ENCODE peak calls at places on chromosomes 3 and 15, in seven cellular contexts. One of them, this sample, is unnamed. For H3K27me3, the result is how much of the 10 kb centered on the place peaks cover.

GRCh38 chr3:156425651-156426050 is 129.3 kb downstream of the SSR3 start:
- DNase-seq in brain microvascular endothelial cell: no peak
- DNase-seq in stomach: no peak
- DNase-seq in kidney epithelial cell: no peak
- DNase-seq in transverse colon: no peak
- DNase-seq in DND-41: no peak
- DNase-seq in astrocyte: no peak
- DNase-seq in this sample: no peak

GRCh38 chr3:195908439-195909293 is at the start of gene TNK2:
- DNase-seq in brain microvascular endothelial cell: no peak
- DNase-seq in stomach: peak
- DNase-seq in kidney epithelial cell: no peak
- DNase-seq in transverse colon: peak
- DNase-seq in DND-41: peak
- DNase-seq in astrocyte: no peak
- DNase-seq in this sample: no peak

GRCh38 chr3:45964139-45964538 is 20.9 kb downstream of the CXCR6 start:
- DNase-seq in brain microvascular endothelial cell: no peak
- DNase-seq in stomach: no peak
- DNase-seq in kidney epithelial cell: no peak
- DNase-seq in transverse colon: no peak
- DNase-seq in DND-41: no peak
- DNase-seq in astrocyte: no peak
- DNase-seq in this sample: no peak

GRCh38 chr15:96369825-96370621 is 39.5 kb downstream of the NR2F2 start:
- DNase-seq in brain microvascular endothelial cell: no peak
- DNase-seq in stomach: no peak
- DNase-seq in kidney epithelial cell: no peak
- DNase-seq in transverse colon: no peak
- DNase-seq in DND-41: no peak
- DNase-seq in astrocyte: no peak
- DNase-seq in this sample: no peak

GRCh38 chr3:16950845-16951244 is 66.1 kb downstream of the PLCL2 start:
- DNase-seq in brain microvascular endothelial cell: no peak
- DNase-seq in stomach: no peak
- DNase-seq in kidney epithelial cell: no peak
- DNase-seq in transverse colon: no peak
- DNase-seq in DND-41: no peak
- DNase-seq in astrocyte: no peak
- DNase-seq in this sample: no peak

GRCh38 chr3:193342551-193342950 is 36.0 kb downstream of the ATP13A5 start:
- DNase-seq in brain microvascular endothelial cell: no peak
- DNase-seq in stomach: no peak
- DNase-seq in kidney epithelial cell: no peak
- DNase-seq in transverse colon: no peak
- DNase-seq in DND-41: no peak
- DNase-seq in astrocyte: peak
- DNase-seq in this sample: no peak

GRCh38 chr3:191220908-191221307 is 21.9 kb downstream of the OSTN start:
- DNase-seq in brain microvascular endothelial cell: no peak
- DNase-seq in stomach: no peak
- DNase-seq in kidney epithelial cell: no peak
- DNase-seq in transverse colon: no peak
- DNase-seq in DND-41: no peak
- DNase-seq in astrocyte: no peak
- DNase-seq in this sample: peak

GRCh38 chr3:29683306-29683993 is 402.6 kb downstream of the RBMS3 start:
- DNase-seq in brain microvascular endothelial cell: peak
- DNase-seq in stomach: no peak
- DNase-seq in kidney epithelial cell: no peak
- DNase-seq in transverse colon: no peak
- DNase-seq in DND-41: no peak
- DNase-seq in astrocyte: peak
- DNase-seq in this sample: peak

GRCh38 chr3:177335728-177336127 is 138.4 kb upstream of the TBL1XR1 start:
- DNase-seq in brain microvascular endothelial cell: peak
- DNase-seq in stomach: no peak
- DNase-seq in kidney epithelial cell: no peak
- DNase-seq in transverse colon: no peak
- DNase-seq in DND-41: no peak
- DNase-seq in astrocyte: peak
- DNase-seq in this sample: no peak

GRCh38 chr3:95197661-95198060 is 1134.8 kb downstream of the NSUN3 start:
- DNase-seq in brain microvascular endothelial cell: no peak
- DNase-seq in stomach: no peak
- DNase-seq in kidney epithelial cell: no peak
- DNase-seq in transverse colon: no peak
- DNase-seq in DND-41: no peak
- DNase-seq in astrocyte: no peak
- DNase-seq in this sample: no peak

GRCh38 chr3:36740822-36741221 is 23.5 kb downstream of the DCLK3 start:
- DNase-seq in brain microvascular endothelial cell: no peak
- DNase-seq in stomach: no peak
- DNase-seq in kidney epithelial cell: no peak
- DNase-seq in transverse colon: no peak
- DNase-seq in DND-41: peak
- DNase-seq in astrocyte: no peak
- DNase-seq in this sample: no peak

GRCh38 chr3:42308651-42309050 is 42.7 kb upstream of the CCK start:
- DNase-seq in brain microvascular endothelial cell: no peak
- DNase-seq in stomach: no peak
- DNase-seq in kidney epithelial cell: no peak
- DNase-seq in transverse colon: no peak
- DNase-seq in DND-41: no peak
- DNase-seq in astrocyte: no peak
- DNase-seq in this sample: peak

GRCh38 chr3:23079976-23080375 is 123.2 kb upstream of the UBE2E2 start:
- DNase-seq in brain microvascular endothelial cell: no peak
- DNase-seq in stomach: no peak
- DNase-seq in kidney epithelial cell: no peak
- DNase-seq in transverse colon: peak
- DNase-seq in DND-41: no peak
- DNase-seq in astrocyte: peak
- DNase-seq in this sample: peak

GRCh38 chr3:60636846-60637245 is 614.4 kb downstream of the FHIT start:
- DNase-seq in brain microvascular endothelial cell: peak
- DNase-seq in stomach: no peak
- DNase-seq in kidney epithelial cell: peak
- DNase-seq in transverse colon: no peak
- DNase-seq in DND-41: no peak
- DNase-seq in astrocyte: peak
- DNase-seq in this sample: peak

GRCh38 chr3:6921041-6921440 is 60.1 kb downstream of the GRM7 start:
- DNase-seq in brain microvascular endothelial cell: no peak
- DNase-seq in stomach: peak
- DNase-seq in kidney epithelial cell: no peak
- DNase-seq in transverse colon: no peak
- DNase-seq in DND-41: no peak
- DNase-seq in astrocyte: peak
- DNase-seq in this sample: no peak

GRCh38 chr3:116614795-116615362 is 94.7 kb upstream of the TUSC7 start:
- DNase-seq in brain microvascular endothelial cell: no peak
- DNase-seq in stomach: no peak
- DNase-seq in kidney epithelial cell: no peak
- DNase-seq in transverse colon: no peak
- DNase-seq in DND-41: no peak
- DNase-seq in astrocyte: peak
- DNase-seq in this sample: peak
- TF ChIP-seq CTCF in brain microvascular endothelial cell: peak
- TF ChIP-seq CTCF in stomach: no peak
- TF ChIP-seq CTCF in kidney epithelial cell: peak
- TF ChIP-seq CTCF in transverse colon: no peak
- TF ChIP-seq CTCF in DND-41: peak
- TF ChIP-seq CTCF in astrocyte: peak
- TF ChIP-seq CTCF in this sample: peak

DNA sequence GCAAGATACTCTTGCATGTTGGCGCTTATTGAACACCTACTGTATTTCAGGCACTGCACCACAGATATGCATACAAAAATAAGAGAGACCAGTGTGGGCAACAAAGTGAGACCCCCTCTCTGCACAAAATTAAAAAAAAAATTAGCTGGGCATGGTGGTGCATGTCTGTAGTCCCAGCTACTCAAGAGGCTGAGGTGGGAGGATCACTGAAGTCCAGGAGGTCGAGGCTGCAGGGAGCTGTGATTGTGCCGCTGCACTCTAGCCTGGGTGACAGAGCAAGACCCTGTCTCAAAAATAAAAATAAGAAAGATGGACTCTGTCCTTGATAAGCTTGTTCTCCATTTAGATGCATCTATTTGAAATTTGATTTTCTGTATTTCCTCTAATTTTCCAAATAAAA is 20.8 kb downstream of the FEM1B start:
- DNase-seq in brain microvascular endothelial cell: no peak
- DNase-seq in stomach: no peak
- DNase-seq in kidney epithelial cell: no peak
- DNase-seq in transverse colon: no peak
- DNase-seq in DND-41: no peak
- DNase-seq in astrocyte: no peak
- DNase-seq in this sample: no peak
- H3K4me3 ChIP-seq in brain microvascular endothelial cell: no peak
- H3K4me3 ChIP-seq in stomach: no peak
- H3K4me3 ChIP-seq in kidney epithelial cell: no peak
- H3K4me3 ChIP-seq in transverse colon: no peak
- H3K4me3 ChIP-seq in DND-41: no peak
- H3K4me3 ChIP-seq in astrocyte: no peak
- H3K4me3 ChIP-seq in this sample: no peak

DNA sequence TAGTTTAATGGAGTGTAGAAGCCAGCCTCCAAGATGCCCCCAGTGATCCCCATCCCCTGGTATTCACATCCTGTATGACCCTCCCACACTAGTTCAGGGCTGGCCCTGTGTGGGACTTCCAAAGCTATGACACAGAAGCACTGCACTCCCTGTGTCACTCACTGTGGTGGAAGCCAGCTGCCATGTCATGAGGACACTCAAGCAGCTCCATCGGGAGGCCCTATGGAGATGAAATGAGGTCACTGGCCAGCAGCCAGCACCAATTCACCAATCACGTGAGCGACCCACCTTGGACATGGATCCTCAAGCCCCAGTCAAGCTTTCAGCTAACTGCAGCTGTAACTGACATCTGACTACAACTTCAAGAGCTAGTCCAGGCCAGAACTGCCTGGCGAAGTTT is 3.9 kb upstream of the ACAN start:
- DNase-seq in brain microvascular endothelial cell: no peak
- DNase-seq in stomach: no peak
- DNase-seq in kidney epithelial cell: no peak
- DNase-seq in transverse colon: no peak
- DNase-seq in DND-41: no peak
- DNase-seq in astrocyte: no peak
- DNase-seq in this sample: no peak
- H3K27me3 ChIP-seq in brain microvascular endothelial cell: under half
- H3K27me3 ChIP-seq in stomach: under half
- H3K27me3 ChIP-seq in kidney epithelial cell: under half
- H3K27me3 ChIP-seq in transverse colon: half or more
- H3K27me3 ChIP-seq in DND-41: under half
- H3K27me3 ChIP-seq in astrocyte: under half
- H3K27me3 ChIP-seq in this sample: under half

GRCh38 chr15:70505411-70505919 is 257.9 kb downstream of the UACA start:
- DNase-seq in brain microvascular endothelial cell: peak
- DNase-seq in stomach: no peak
- DNase-seq in kidney epithelial cell: peak
- DNase-seq in transverse colon: no peak
- DNase-seq in DND-41: no peak
- DNase-seq in astrocyte: peak
- DNase-seq in this sample: peak
- TF ChIP-seq CTCF in brain microvascular endothelial cell: peak
- TF ChIP-seq CTCF in stomach: no peak
- TF ChIP-seq CTCF in kidney epithelial cell: no peak
- TF ChIP-seq CTCF in transverse colon: no peak
- TF ChIP-seq CTCF in DND-41: no peak
- TF ChIP-seq CTCF in astrocyte: no peak
- TF ChIP-seq CTCF in this sample: peak

GRCh38 chr3:133927543-133928066 is 31.9 kb upstream of the RAB6B start:
- DNase-seq in brain microvascular endothelial cell: no peak
- DNase-seq in stomach: peak
- DNase-seq in kidney epithelial cell: no peak
- DNase-seq in transverse colon: peak
- DNase-seq in DND-41: no peak
- DNase-seq in astrocyte: no peak
- DNase-seq in this sample: no peak

GRCh38 chr3:133926736-133927542 is 31.3 kb upstream of the RAB6B start:
- DNase-seq in brain microvascular endothelial cell: no peak
- DNase-seq in stomach: no peak
- DNase-seq in kidney epithelial cell: no peak
- DNase-seq in transverse colon: no peak
- DNase-seq in DND-41: no peak
- DNase-seq in astrocyte: no peak
- DNase-seq in this sample: no peak

GRCh38 chr3:133930341-133930933 is 34.8 kb upstream of the RAB6B start:
- DNase-seq in brain microvascular endothelial cell: peak
- DNase-seq in stomach: no peak
- DNase-seq in kidney epithelial cell: no peak
- DNase-seq in transverse colon: no peak
- DNase-seq in DND-41: peak
- DNase-seq in astrocyte: peak
- DNase-seq in this sample: peak

GRCh38 chr3:133928903-133929607 is 33.4 kb upstream of the RAB6B start:
- DNase-seq in brain microvascular endothelial cell: peak
- DNase-seq in stomach: no peak
- DNase-seq in kidney epithelial cell: no peak
- DNase-seq in transverse colon: no peak
- DNase-seq in DND-41: no peak
- DNase-seq in astrocyte: no peak
- DNase-seq in this sample: no peak

GRCh38 chr3:133928136-133928893 is 32.6 kb upstream of the RAB6B start:
- DNase-seq in brain microvascular endothelial cell: no peak
- DNase-seq in stomach: no peak
- DNase-seq in kidney epithelial cell: no peak
- DNase-seq in transverse colon: no peak
- DNase-seq in DND-41: no peak
- DNase-seq in astrocyte: no peak
- DNase-seq in this sample: no peak
- H3K4me3 ChIP-seq in brain microvascular endothelial cell: no peak
- H3K4me3 ChIP-seq in stomach: peak
- H3K4me3 ChIP-seq in kidney epithelial cell: no peak
- H3K4me3 ChIP-seq in transverse colon: peak
- H3K4me3 ChIP-seq in DND-41: no peak
- H3K4me3 ChIP-seq in astrocyte: no peak
- H3K4me3 ChIP-seq in this sample: no peak

GRCh38 chr3:128539376-128539775 is 46.4 kb upstream of the GATA2 start:
- DNase-seq in brain microvascular endothelial cell: no peak
- DNase-seq in stomach: no peak
- DNase-seq in kidney epithelial cell: no peak
- DNase-seq in transverse colon: no peak
- DNase-seq in DND-41: no peak
- DNase-seq in astrocyte: no peak
- DNase-seq in this sample: no peak
- H3K27me3 ChIP-seq in brain microvascular endothelial cell: under half
- H3K27me3 ChIP-seq in stomach: under half
- H3K27me3 ChIP-seq in kidney epithelial cell: under half
- H3K27me3 ChIP-seq in transverse colon: half or more
- H3K27me3 ChIP-seq in DND-41: under half
- H3K27me3 ChIP-seq in astrocyte: under half
- H3K27me3 ChIP-seq in this sample: under half

This sample was measured in bronchial epithelial cell.